ENCODE peak calls at places on chromosomes 12 and 14, in five cellular contexts. U is NCI-H1048, G is HEK293T, Z is thoracic aorta, C is lower leg skin. S is an unnamed sample.

GRCh38 chr12:21476949-21477348 is 24.5 kb downstream of the RECQL start:
- DNase-seq in G (no peak), U (no peak), C (no peak), Z (no peak), S (no peak)

GRCh38 chr12:106590601-106591000 is 7.8 kb downstream of the RFX4 start:
- DNase-seq in U (no peak), G (no peak), Z (no peak), C (no peak), S (no peak)

GRCh38 chr14:37411079-37411735 is 183.8 kb downstream of the FOXA1 start:
- DNase-seq in Z (no peak), C (no peak), G (no peak), U (no peak), S (no peak)

GRCh38 chr14:61866932-61867920 is 105.0 kb downstream of the SNAPC1 start:
- DNase-seq in Z (no peak), U (no peak), C (no peak), G (no peak), S (no peak)

GRCh38 chr14:56390859-56391258 is 188.7 kb upstream of the TMEM260 start:
- DNase-seq in Z (no peak), U (no peak), G (no peak), C (no peak), S (no peak)

GRCh38 chr12:115709410-115710065 is 568.0 kb downstream of the MED13L start:
- DNase-seq in Z (peak; percentile 17), G (no peak), C (no peak), U (no peak), S (peak; percentile 39)

GRCh38 chr14:70567791-70568190 is 32.7 kb downstream of the MED6 start:
- DNase-seq in C (no peak), G (peak; percentile 33), U (no peak), Z (no peak), S (no peak)

GRCh38 chr12:82383930-82384513 is 25.7 kb downstream of the METTL25 start:
- DNase-seq in C (no peak), U (no peak), G (peak; percentile 12), Z (no peak), S (no peak)

GRCh38 chr12:96197503-96198272 is 3.5 kb downstream of the ELK3 start:
- DNase-seq in U (no peak), G (no peak), Z (no peak), C (no peak), S (no peak)

GRCh38 chr12:116979109-116979508 is 68.4 kb downstream of the FBXW8 start:
- DNase-seq in Z (no peak), U (no peak), G (no peak), C (no peak), S (no peak)

GRCh38 chr14:75915063-75915462 is 66.7 kb downstream of the TGFB3 start:
- DNase-seq in Z (no peak), C (no peak), G (no peak), U (no peak), S (no peak)

GRCh38 chr14:100096656-100097055 is 31.4 kb downstream of the EVL start:
- DNase-seq in C (no peak), G (no peak), Z (no peak), U (no peak), S (no peak)

GRCh38 chr14:62585247-62585646 is 460.0 kb downstream of the KCNH5 start:
- DNase-seq in U (no peak), G (no peak), C (no peak), Z (no peak), S (no peak)

GRCh38 chr12:53613821-53614220 is 12.4 kb downstream of the ATF7 start:
- DNase-seq in U (no peak), C (no peak), G (no peak), Z (no peak), S (no peak)

GRCh38 chr12:47377414-47378221 is 297.9 kb upstream of the AMIGO2 start:
- DNase-seq in U (no peak), G (no peak), C (peak; percentile 99), Z (peak; percentile 85), S (no peak)

GRCh38 chr12:80632835-80633234 is 74.6 kb upstream of the MYF6 start:
- DNase-seq in C (no peak), Z (no peak), G (peak; percentile 33), U (no peak), S (no peak)

GRCh38 chr14:61553730-61554641 is 141.3 kb upstream of the HIF1A start:
- DNase-seq in Z (no peak), G (no peak), U (no peak), C (peak; percentile 82), S (no peak)

GRCh38 chr12:14417717-14418116 is 52.2 kb downstream of the ATF7IP start:
- DNase-seq in Z (no peak), C (no peak), G (peak; percentile 42), U (peak; percentile 83), S (peak; percentile 52)

GRCh38 chr12:98253207-98253606 is 262.2 kb upstream of the TMPO start:
- DNase-seq in C (no peak), Z (no peak), U (no peak), G (no peak), S (no peak)

GRCh38 chr12:25186788-25187397 is 8.1 kb downstream of the DNAI7 start:
- DNase-seq in G (no peak), C (no peak), U (no peak), Z (no peak), S (no peak)

GRCh38 chr12:75877588-75878381 is 153.8 kb downstream of the PHLDA1 start:
- DNase-seq in C (no peak), G (no peak), Z (no peak), U (no peak), S (no peak)

GRCh38 chr12:10453144-10453543 is at the start of gene KLRC1:
- DNase-seq in G (no peak), U (no peak), C (no peak), Z (no peak), S (no peak)

GRCh38 chr12:66279127-66279712 is 23.1 kb upstream of the HELB start:
- DNase-seq in C (no peak), U (no peak), G (peak; percentile 51), Z (no peak), S (no peak)

GRCh38 chr12:3304436-3305135 is 186.4 kb upstream of the PRMT8 start:
- DNase-seq in U (no peak), Z (no peak), G (no peak), C (no peak), S (no peak)

GRCh38 chr14:58747181-58747580 is 109.4 kb downstream of the DACT1 start:
- DNase-seq in U (no peak), C (peak; percentile 85), G (no peak), Z (no peak), S (peak; percentile 84)

GRCh38 chr12:121570467-121571283 is 10.1 kb downstream of the KDM2B start:
- DNase-seq in U (no peak), C (no peak), Z (no peak), G (no peak), S (no peak)